ENCODE peak calls at places on chromosomes 7 and 10, in five cellular contexts. X, I, J, P and A are unnamed samples.

GRCh38 chr7:90271753-90272152 is 26.8 kb downstream of the CFAP69 start:
- DNase-seq in I (no peak), P (peak; percentile 76), J (no peak), X (peak; percentile 70), A (no peak)

GRCh38 chr7:44958645-44959344 is 20.0 kb downstream of the MYO1G start:
- DNase-seq in P (no peak), J (no peak), X (no peak), I (no peak), A (no peak)

GRCh38 chr10:88961266-88961665 is 8.7 kb upstream of the ACTA2 start:
- DNase-seq in X (no peak), I (no peak), J (no peak), P (no peak), A (no peak)

GRCh38 chr7:123185756-123186155 is 14.0 kb downstream of the SLC13A1 start:
- DNase-seq in J (peak; percentile 58), X (no peak), I (no peak), P (no peak), A (no peak)

GRCh38 chr7:116273283-116273917 is 63.1 kb downstream of the TES start:
- DNase-seq in I (no peak), J (no peak), P (no peak), X (peak; percentile 81), A (no peak)

GRCh38 chr7:27101188-27101905 is 1.1 kb downstream of the HOXA2 start:
- DNase-seq in P (peak; percentile 47), I (no peak), X (no peak), J (no peak), A (no peak)

GRCh38 chr10:124647421-124648130 is 96.6 kb downstream of the FAM53B start:
- DNase-seq in J (no peak), X (peak; percentile 6), I (no peak), P (peak; percentile 35), A (peak; percentile 27)

GRCh38 chr7:4638781-4639575 is 43.1 kb upstream of the FOXK1 start:
- DNase-seq in I (no peak), X (no peak), J (no peak), P (no peak), A (no peak)

GRCh38 chr7:101017099-101017777 is 2.6 kb upstream of the MUC17 start:
- DNase-seq in X (peak; percentile 72), I (peak; percentile 42), J (peak; percentile 86), P (peak; percentile 84), A (peak; percentile 71)

DNA sequence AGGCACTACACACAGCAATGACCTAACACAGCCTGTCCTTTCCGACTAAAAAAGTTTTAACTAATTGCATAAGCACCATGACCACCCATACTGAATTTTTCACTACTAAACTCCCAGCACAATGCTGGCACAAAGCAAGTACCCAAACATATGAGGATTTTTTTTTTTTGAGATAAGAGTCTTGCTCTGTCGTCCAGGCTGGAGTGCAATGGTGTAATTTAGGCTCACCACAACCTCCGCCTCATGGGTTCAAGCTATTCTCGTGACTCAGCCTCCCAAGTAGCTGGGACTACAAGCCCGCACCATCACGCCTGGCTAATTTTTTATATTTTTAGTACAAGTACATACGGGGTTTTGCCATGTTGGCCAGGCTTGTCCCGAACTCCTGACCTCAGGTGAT is 5.1 kb downstream of the UBE2H start:
- DNase-seq in J (no peak), P (peak; percentile 70), I (no peak), X (no peak), A (no peak)
- TF ChIP-seq CTCF in J (no peak), P (no peak), I (no peak), X (no peak), A (no peak)

DNA sequence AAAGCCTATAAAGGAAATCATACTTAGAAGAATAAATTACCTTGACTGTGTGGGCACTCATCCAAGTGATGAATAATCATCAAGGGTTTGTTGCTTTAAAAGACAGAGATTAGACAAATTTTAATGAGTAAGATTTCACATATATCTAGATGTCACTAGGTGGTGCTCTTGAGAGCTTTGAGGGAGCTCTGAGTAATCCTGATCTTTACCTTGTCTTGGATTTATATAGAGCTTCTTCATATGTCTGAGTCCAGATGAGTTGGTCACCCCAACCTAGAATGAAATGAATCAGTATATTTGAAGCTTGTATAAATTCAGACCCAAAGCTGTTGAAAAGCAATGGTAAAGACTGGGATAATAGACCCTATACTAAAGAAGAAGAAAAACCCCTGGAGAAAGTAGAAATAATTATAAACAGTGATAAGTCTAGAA is 3.7 kb downstream of the AGR2 start:
- DNase-seq in J (peak; percentile 63), I (peak; percentile 55), P (peak; percentile 71), X (peak; percentile 94), A (no peak)
- TF ChIP-seq CTCF in J (peak; percentile 64), I (peak; percentile 63), P (peak; percentile 66), X (peak; percentile 78), A (no peak)

GRCh38 chr10:31782701-31783100 is 145.9 kb downstream of the ARHGAP12 start:
- DNase-seq in X (no peak), P (no peak), I (no peak), J (no peak), A (no peak)

GRCh38 chr10:31778627-31779026 is 150.0 kb downstream of the ARHGAP12 start:
- DNase-seq in J (no peak), P (no peak), X (no peak), I (no peak), A (no peak)

GRCh38 chr10:31774928-31775668 is 153.5 kb downstream of the ARHGAP12 start:
- DNase-seq in J (no peak), P (no peak), X (no peak), I (no peak), A (no peak)

GRCh38 chr10:31776159-31776558 is 152.5 kb downstream of the ARHGAP12 start:
- DNase-seq in X (no peak), P (no peak), I (no peak), J (no peak), A (no peak)

DNA sequence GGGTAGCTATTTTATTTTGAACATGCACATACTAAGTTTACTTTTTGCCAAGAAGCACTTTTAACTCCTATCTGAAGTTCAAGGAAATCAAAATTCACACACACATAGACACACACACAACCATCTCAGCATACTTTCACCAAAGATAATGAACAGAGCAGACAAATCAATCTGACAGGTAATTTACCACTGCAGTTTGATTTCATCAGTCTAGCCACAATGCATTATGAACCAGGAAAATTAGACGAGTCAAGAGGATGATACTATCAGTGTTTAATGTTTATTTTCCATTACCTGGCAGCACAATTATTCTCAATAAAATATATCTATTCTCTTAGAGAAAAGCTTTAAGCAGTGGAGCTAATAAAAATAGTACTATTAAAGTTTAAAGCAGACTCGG is 147.9 kb downstream of the ARHGAP12 start:
- DNase-seq in J (no peak), P (no peak), X (no peak), I (no peak), A (no peak)
- TF ChIP-seq CTCF in J (no peak), P (no peak), X (no peak), I (no peak), A (no peak)

DNA sequence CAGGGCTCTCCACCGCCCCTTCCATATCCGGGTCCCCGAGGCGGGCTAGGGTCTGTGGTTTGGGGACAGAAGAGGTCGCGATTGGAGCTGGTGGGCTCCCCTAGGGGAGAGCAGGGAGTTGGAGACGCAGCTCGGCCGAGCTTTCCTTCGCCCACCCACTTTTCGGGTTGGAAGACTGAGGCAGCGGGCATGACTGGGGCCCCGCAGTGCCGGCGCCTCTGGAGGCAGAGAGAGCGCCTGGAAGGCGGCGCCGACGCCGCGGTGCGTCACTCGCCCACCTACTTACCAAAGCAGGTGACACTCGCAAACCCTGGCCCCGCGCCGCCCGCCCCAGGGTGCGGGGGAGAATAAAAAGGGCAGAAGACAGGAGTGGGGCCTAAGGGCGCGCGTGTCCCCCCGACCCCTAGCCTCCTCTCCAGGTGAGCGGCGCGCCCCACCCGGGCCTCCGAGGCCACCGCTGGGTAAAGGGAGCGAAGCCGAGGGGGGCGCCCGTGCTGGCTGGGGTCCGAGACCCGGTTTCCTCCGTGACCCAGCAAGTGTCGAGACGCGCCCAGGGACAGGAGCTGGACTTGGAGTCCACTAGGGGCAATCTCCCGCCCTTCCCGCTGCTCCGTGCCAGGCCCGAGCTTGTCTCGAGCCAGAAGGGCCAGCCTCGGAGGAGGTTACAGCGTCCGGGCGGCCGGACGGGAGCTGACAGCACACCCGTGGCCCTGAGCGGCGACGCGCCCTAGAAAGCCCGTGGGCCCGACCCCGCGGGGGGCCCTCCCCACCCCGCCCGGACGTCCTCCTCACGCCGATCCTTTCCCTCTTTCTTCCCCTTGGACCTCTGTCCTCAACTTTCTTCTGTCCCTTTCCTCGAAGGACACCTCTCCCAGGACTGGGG is 34.4 kb upstream of the GRID1 start:
- DNase-seq in J (peak; percentile 47), P (peak; percentile 34), I (peak; percentile 59), X (peak; percentile 34), A (peak; percentile 38)
- TF ChIP-seq CTCF in J (no peak), P (peak; percentile 7), I (peak; percentile 25), X (no peak), A (no peak)

GRCh38 chr7:17181482-17181881 is 117.0 kb upstream of the AHR start:
- DNase-seq in P (no peak), I (no peak), J (peak; percentile 43), X (no peak), A (no peak)
- TF ChIP-seq CTCF in P (no peak), I (no peak), J (peak; percentile 29), X (no peak), A (no peak)